ENCODE peak calls at places on chromosomes 4 and X, in seven cellular contexts. A is T-helper 17 cell; L is heart left ventricle; E is naive thymus-derived CD4-positive, alpha-beta T cell; P is RWPE2; M is aorta; I is stimulated activated naive CD8-positive, alpha-beta T cell treated with anti-CD3 and anti-CD28 coated beads, Interleukin-15, Interleukin-2, amounts not matched to agents 100 U/mL and 50 U/mL, for 24 hours. Y is an unnamed sample.

GRCh38 chr4:178083968-178084367 is 641.7 kb upstream of the AGA start:
- ATAC-seq in A (no peak), P (no peak), I (no peak), E (no peak), L (no peak), M (no peak), Y (no peak)

GRCh38 chrX:7334253-7334935 is 186.4 kb upstream of the PUDP start:
- ATAC-seq in E (no peak), A (no peak), I (no peak), L (no peak), P (no peak), M (no peak), Y (no peak)

GRCh38 chr4:140243345-140243753 is 89.4 kb upstream of the MAML3 start:
- ATAC-seq in E (peak; percentile 71), A (peak; percentile 50), L (no peak), M (no peak), P (no peak), I (peak; percentile 78), Y (peak; percentile 58)

GRCh38 chrX:71118985-71119535 is 664 bp downstream of the MED12 start:
- ATAC-seq in E (peak; percentile 28), P (peak; percentile 43), L (no peak), I (no peak), M (peak; percentile 27), A (peak; percentile 23), Y (peak; percentile 28)

GRCh38 chr4:165288639-165289428 is 38.6 kb upstream of the MSMO1 start:
- ATAC-seq in I (no peak), E (no peak), A (no peak), M (no peak), L (no peak), P (peak; percentile 93), Y (no peak)

GRCh38 chrX:46553935-46554334 is 8.7 kb upstream of the ZNF674 start:
- ATAC-seq in E (no peak), A (no peak), L (no peak), M (no peak), I (no peak), P (no peak), Y (no peak)

GRCh38 chrX:16119353-16120220 is 3.8 kb upstream of the GRPR start:
- ATAC-seq in P (no peak), L (no peak), I (peak; percentile 74), M (no peak), E (peak; percentile 67), A (no peak), Y (no peak)

GRCh38 chr4:182975806-182976205 is 58.6 kb upstream of the DCTD start:
- ATAC-seq in L (no peak), A (no peak), P (peak; percentile 100), M (no peak), E (no peak), I (peak; percentile 100), Y (peak; percentile 83)

GRCh38 chr4:37953620-37954325 is 6.4 kb upstream of the PTTG2 start:
- ATAC-seq in E (no peak), A (no peak), M (no peak), I (peak; percentile 72), L (no peak), P (no peak), Y (no peak)

GRCh38 chr4:4603592-4603991 is 61.7 kb upstream of the STX18 start:
- ATAC-seq in P (no peak), E (no peak), A (no peak), M (no peak), I (no peak), L (no peak), Y (no peak)

GRCh38 chrX:111123606-111124179 is 27.7 kb downstream of the PAK3 start:
- ATAC-seq in I (peak; percentile 86), M (no peak), L (no peak), P (no peak), A (peak; percentile 37), E (no peak), Y (no peak)

GRCh38 chr4:70531981-70532380 is 13.6 kb downstream of the AMTN start:
- ATAC-seq in I (no peak), A (no peak), M (no peak), E (no peak), L (no peak), P (no peak), Y (no peak)

GRCh38 chr4:84622959-84623358 is 40.0 kb downstream of the CDS1 start:
- ATAC-seq in I (no peak), A (no peak), P (no peak), M (no peak), E (no peak), L (no peak), Y (no peak)

GRCh38 chr4:94298725-94299252 is 43.8 kb downstream of the HPGDS start:
- ATAC-seq in E (no peak), P (peak; percentile 65), I (no peak), M (no peak), A (no peak), L (no peak), Y (no peak)

GRCh38 chr4:152655272-152656129 is 24.3 kb downstream of the TMEM154 start:
- ATAC-seq in E (no peak), I (peak; percentile 14), P (peak; percentile 90), A (no peak), L (peak; percentile 69), M (no peak), Y (peak; percentile 98)

GRCh38 chr4:40682298-40683101 is 52.8 kb upstream of the RBM47 start:
- ATAC-seq in M (no peak), E (peak; percentile 42), I (peak; percentile 81), A (no peak), L (no peak), P (no peak), Y (no peak)

GRCh38 chr4:11596989-11597388 is 168.3 kb upstream of the HS3ST1 start:
- ATAC-seq in A (no peak), I (no peak), L (no peak), E (no peak), M (no peak), P (no peak), Y (peak; percentile 19)

GRCh38 chrX:144616317-144616716 is 631.0 kb upstream of the SPANXN1 start:
- ATAC-seq in E (no peak), L (no peak), I (no peak), A (no peak), P (peak; percentile 98), M (no peak), Y (no peak)